ENCODE peak calls at places on chromosome 16, in seven cellular contexts. One of them, this sample, is unnamed.

GRCh38 chr16:89686520-89687091 is at the start of gene CDK10:
- DNase-seq in kidney epithelial cell: no peak
- DNase-seq in OCI-LY7: peak; percentile 87
- DNase-seq in psoas muscle: peak; percentile 90
- DNase-seq in ovary: peak; percentile 88
- DNase-seq in fibroblast of lung: peak; percentile 83
- DNase-seq in cardiac fibroblast: peak; percentile 90
- DNase-seq in this sample: peak; percentile 90

GRCh38 chr16:2808181-2808580 is 8.9 kb upstream of the PRSS21 start:
- DNase-seq in kidney epithelial cell: no peak
- DNase-seq in OCI-LY7: no peak
- DNase-seq in psoas muscle: no peak
- DNase-seq in ovary: no peak
- DNase-seq in fibroblast of lung: no peak
- DNase-seq in cardiac fibroblast: no peak
- DNase-seq in this sample: no peak

GRCh38 chr16:56252835-56253234 is 61.5 kb downstream of the GNAO1 start:
- DNase-seq in kidney epithelial cell: no peak
- DNase-seq in OCI-LY7: no peak
- DNase-seq in psoas muscle: peak; percentile 34
- DNase-seq in ovary: peak; percentile 15
- DNase-seq in fibroblast of lung: no peak
- DNase-seq in cardiac fibroblast: no peak
- DNase-seq in this sample: no peak

GRCh38 chr16:54923055-54923473 is 7.6 kb upstream of the IRX5 start:
- DNase-seq in kidney epithelial cell: no peak
- DNase-seq in OCI-LY7: no peak
- DNase-seq in psoas muscle: no peak
- DNase-seq in ovary: no peak
- DNase-seq in fibroblast of lung: no peak
- DNase-seq in cardiac fibroblast: no peak
- DNase-seq in this sample: no peak

GRCh38 chr16:88194397-88195020 is 188.2 kb upstream of the ZNF469 start:
- DNase-seq in kidney epithelial cell: no peak
- DNase-seq in OCI-LY7: no peak
- DNase-seq in psoas muscle: peak; percentile 41
- DNase-seq in ovary: peak; percentile 78
- DNase-seq in fibroblast of lung: peak; percentile 81
- DNase-seq in cardiac fibroblast: no peak
- DNase-seq in this sample: no peak

GRCh38 chr16:57538235-57538711 is 1.9 kb upstream of the CCDC102A start:
- DNase-seq in kidney epithelial cell: no peak
- DNase-seq in OCI-LY7: no peak
- DNase-seq in psoas muscle: no peak
- DNase-seq in ovary: no peak
- DNase-seq in fibroblast of lung: no peak
- DNase-seq in cardiac fibroblast: no peak
- DNase-seq in this sample: no peak

GRCh38 chr16:53713403-53714013 is 9.6 kb downstream of the FTO start:
- DNase-seq in kidney epithelial cell: no peak
- DNase-seq in OCI-LY7: no peak
- DNase-seq in psoas muscle: no peak
- DNase-seq in ovary: no peak
- DNase-seq in fibroblast of lung: no peak
- DNase-seq in cardiac fibroblast: peak; percentile 6
- DNase-seq in this sample: peak; percentile 40

GRCh38 chr16:81875461-81875860 is 96.4 kb downstream of the PLCG2 start:
- DNase-seq in kidney epithelial cell: no peak
- DNase-seq in OCI-LY7: no peak
- DNase-seq in psoas muscle: no peak
- DNase-seq in ovary: no peak
- DNase-seq in fibroblast of lung: no peak
- DNase-seq in cardiac fibroblast: no peak
- DNase-seq in this sample: no peak

GRCh38 chr16:71426069-71426879 is 15.6 kb downstream of the TLE7 start:
- DNase-seq in kidney epithelial cell: peak; percentile 51
- DNase-seq in OCI-LY7: no peak
- DNase-seq in psoas muscle: no peak
- DNase-seq in ovary: peak; percentile 25
- DNase-seq in fibroblast of lung: peak; percentile 84
- DNase-seq in cardiac fibroblast: peak; percentile 94
- DNase-seq in this sample: peak; percentile 75

GRCh38 chr16:78324649-78325274 is 225.3 kb downstream of the WWOX start:
- DNase-seq in kidney epithelial cell: no peak
- DNase-seq in OCI-LY7: no peak
- DNase-seq in psoas muscle: no peak
- DNase-seq in ovary: no peak
- DNase-seq in fibroblast of lung: peak; percentile 17
- DNase-seq in cardiac fibroblast: no peak
- DNase-seq in this sample: no peak

GRCh38 chr16:27566417-27566816 is 16.5 kb downstream of the KATNIP start:
- DNase-seq in kidney epithelial cell: no peak
- DNase-seq in OCI-LY7: no peak
- DNase-seq in psoas muscle: no peak
- DNase-seq in ovary: no peak
- DNase-seq in fibroblast of lung: no peak
- DNase-seq in cardiac fibroblast: no peak
- DNase-seq in this sample: no peak

GRCh38 chr16:78762222-78762621 is 662.8 kb downstream of the WWOX start:
- DNase-seq in kidney epithelial cell: no peak
- DNase-seq in OCI-LY7: no peak
- DNase-seq in psoas muscle: no peak
- DNase-seq in ovary: no peak
- DNase-seq in fibroblast of lung: no peak
- DNase-seq in cardiac fibroblast: no peak
- DNase-seq in this sample: no peak

DNA sequence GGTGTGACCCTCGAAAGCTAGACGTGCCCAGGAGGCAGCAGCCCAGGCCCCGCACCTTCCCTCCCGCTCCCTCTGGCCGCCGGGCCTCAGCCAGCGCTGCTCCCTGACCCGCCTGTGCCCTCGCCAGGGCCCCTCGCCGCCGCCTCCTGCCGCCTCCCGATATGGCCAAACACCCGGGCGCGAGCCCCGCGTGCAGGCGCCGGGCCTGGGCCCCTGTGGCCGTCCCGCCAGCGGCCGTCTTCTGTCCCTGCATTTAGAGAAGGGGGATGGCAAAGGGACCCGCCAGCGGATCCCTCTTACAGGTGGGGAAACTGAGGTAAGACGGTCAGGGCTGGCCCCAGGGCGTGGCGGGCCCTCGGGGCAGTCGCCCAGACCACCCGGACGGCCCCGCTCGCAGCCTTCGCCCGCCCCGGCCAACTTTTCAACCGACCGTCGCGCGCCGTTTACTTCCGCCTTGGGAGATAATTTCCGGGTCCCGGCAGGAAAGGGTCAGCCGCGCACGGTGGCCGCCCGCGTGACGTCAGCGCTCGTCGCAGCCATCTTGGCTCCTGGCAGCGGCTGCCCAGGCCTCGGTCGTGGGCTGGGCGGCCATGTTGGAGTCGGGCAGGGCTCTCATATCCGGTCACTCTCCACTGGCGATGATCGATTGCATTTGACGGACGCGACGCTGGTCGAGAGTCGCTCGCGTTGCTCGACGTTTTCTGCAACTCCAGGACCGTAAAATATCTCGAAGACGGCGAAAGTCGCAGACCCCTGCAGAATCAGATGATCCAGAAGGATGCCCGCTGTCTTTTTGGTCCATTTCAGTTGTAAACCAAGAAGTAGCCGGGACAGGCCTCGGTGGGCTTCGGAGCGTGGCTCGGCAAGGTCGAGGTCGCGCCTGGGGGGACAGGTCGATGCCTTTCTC is 7.1 kb upstream of the GNG13 start:
- DNase-seq in kidney epithelial cell: peak; percentile 65
- DNase-seq in OCI-LY7: peak; percentile 84
- DNase-seq in psoas muscle: peak; percentile 93
- DNase-seq in ovary: peak; percentile 89
- DNase-seq in fibroblast of lung: peak; percentile 88
- DNase-seq in cardiac fibroblast: peak; percentile 92
- DNase-seq in this sample: peak; percentile 91
- TF ChIP-seq CTCF in kidney epithelial cell: no peak
- TF ChIP-seq CTCF in OCI-LY7: no peak
- TF ChIP-seq CTCF in psoas muscle: no peak
- TF ChIP-seq CTCF in ovary: peak; percentile 16
- TF ChIP-seq CTCF in fibroblast of lung: no peak
- TF ChIP-seq CTCF in cardiac fibroblast: no peak
- TF ChIP-seq CTCF in this sample: no peak

GRCh38 chr16:9901-10665 is 43.3 kb downstream of the POLR3K start:
- DNase-seq in kidney epithelial cell: no peak
- DNase-seq in OCI-LY7: no peak
- DNase-seq in psoas muscle: no peak
- DNase-seq in ovary: no peak
- DNase-seq in fibroblast of lung: no peak
- DNase-seq in cardiac fibroblast: no peak
- DNase-seq in this sample: peak; percentile 14
- H3K4me3 ChIP-seq in kidney epithelial cell: peak overlapping the region; percentile 37
- H3K4me3 ChIP-seq in OCI-LY7: peak overlapping the region; percentile 53
- H3K4me3 ChIP-seq in psoas muscle: no peak overlapping the region
- H3K4me3 ChIP-seq in ovary: no peak overlapping the region
- H3K4me3 ChIP-seq in fibroblast of lung: no peak overlapping the region
- H3K4me3 ChIP-seq in cardiac fibroblast: peak overlapping the region; percentile 25
- H3K4me3 ChIP-seq in this sample: peak overlapping the region; percentile 38

DNA sequence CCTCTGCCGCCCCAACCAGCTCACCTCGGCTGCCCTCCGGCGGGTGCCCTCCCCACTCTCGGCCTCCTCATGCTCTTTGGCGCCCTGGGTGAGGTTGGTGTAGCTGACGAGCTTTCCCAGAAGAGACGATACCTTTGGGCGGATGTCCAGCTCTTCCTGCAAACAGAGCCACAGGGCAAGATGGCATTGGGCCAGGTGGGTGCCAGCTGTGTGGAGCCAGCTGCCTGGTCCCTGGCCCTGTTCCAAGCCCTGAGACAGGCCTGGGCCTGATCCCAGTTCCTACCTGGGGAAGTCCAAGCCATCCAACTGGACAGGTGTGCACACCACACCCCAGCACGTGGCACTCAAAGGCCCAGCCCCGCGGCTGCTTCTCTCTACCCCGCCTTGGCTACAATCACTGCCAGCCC is 6.9 kb downstream of the SLC12A4 start:
- DNase-seq in kidney epithelial cell: no peak
- DNase-seq in OCI-LY7: no peak
- DNase-seq in psoas muscle: peak; percentile 44
- DNase-seq in ovary: no peak
- DNase-seq in fibroblast of lung: no peak
- DNase-seq in cardiac fibroblast: no peak
- DNase-seq in this sample: no peak
- TF ChIP-seq CTCF in kidney epithelial cell: no peak
- TF ChIP-seq CTCF in OCI-LY7: no peak
- TF ChIP-seq CTCF in psoas muscle: no peak
- TF ChIP-seq CTCF in ovary: no peak
- TF ChIP-seq CTCF in fibroblast of lung: no peak
- TF ChIP-seq CTCF in cardiac fibroblast: no peak
- TF ChIP-seq CTCF in this sample: no peak

DNA sequence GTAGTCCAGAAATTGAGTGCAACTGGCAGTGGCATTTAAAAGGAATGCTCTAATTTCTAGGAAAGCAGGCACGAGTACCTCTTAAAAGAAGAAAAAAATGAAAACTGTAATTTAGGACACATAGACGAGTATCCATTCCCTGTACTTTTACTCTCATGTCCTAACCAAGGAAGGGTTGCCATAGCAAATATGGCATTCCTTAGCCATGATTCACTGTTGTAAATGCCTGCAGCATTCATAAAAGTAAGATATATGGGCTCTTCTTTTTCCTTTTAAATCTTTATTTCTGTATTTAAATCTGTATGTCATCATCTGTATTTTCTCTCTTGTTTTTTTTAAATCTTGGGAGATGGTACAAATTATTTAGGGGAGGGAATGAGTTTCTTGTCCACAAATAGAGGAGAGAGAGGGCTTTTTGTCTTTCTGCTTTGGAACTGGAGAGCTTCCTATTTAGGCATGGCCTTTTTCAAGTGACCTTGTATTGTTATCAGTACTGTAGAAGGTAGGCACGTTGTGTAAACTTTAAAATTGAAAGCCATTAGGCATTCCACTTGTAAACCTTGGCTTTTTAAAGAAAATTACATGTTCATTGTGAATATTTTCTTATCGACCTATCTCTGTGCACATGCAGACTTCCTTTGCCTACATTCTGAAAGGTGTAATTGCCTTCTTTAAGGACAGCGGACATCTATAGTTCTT is 50.0 kb downstream of the TENT4B start:
- DNase-seq in kidney epithelial cell: peak; percentile 90
- DNase-seq in OCI-LY7: no peak
- DNase-seq in psoas muscle: no peak
- DNase-seq in ovary: no peak
- DNase-seq in fibroblast of lung: peak; percentile 93
- DNase-seq in cardiac fibroblast: peak; percentile 96
- DNase-seq in this sample: peak; percentile 95
- H3K4me3 ChIP-seq in kidney epithelial cell: no peak overlapping the region
- H3K4me3 ChIP-seq in OCI-LY7: no peak overlapping the region
- H3K4me3 ChIP-seq in psoas muscle: no peak overlapping the region
- H3K4me3 ChIP-seq in ovary: no peak overlapping the region
- H3K4me3 ChIP-seq in fibroblast of lung: peak overlapping the region; percentile 15
- H3K4me3 ChIP-seq in cardiac fibroblast: no peak overlapping the region
- H3K4me3 ChIP-seq in this sample: peak overlapping the region; percentile 34

GRCh38 chr16:67865318-67865717 is 7.5 kb upstream of the EDC4 start:
- DNase-seq in kidney epithelial cell: no peak
- DNase-seq in OCI-LY7: peak; percentile 38
- DNase-seq in psoas muscle: peak; percentile 28
- DNase-seq in ovary: no peak
- DNase-seq in fibroblast of lung: peak; percentile 43
- DNase-seq in cardiac fibroblast: peak; percentile 55
- DNase-seq in this sample: peak; percentile 53
- TF ChIP-seq CTCF in kidney epithelial cell: peak; percentile 43
- TF ChIP-seq CTCF in OCI-LY7: peak; percentile 71
- TF ChIP-seq CTCF in psoas muscle: no peak
- TF ChIP-seq CTCF in ovary: no peak
- TF ChIP-seq CTCF in fibroblast of lung: peak; percentile 29
- TF ChIP-seq CTCF in cardiac fibroblast: peak; percentile 55
- TF ChIP-seq CTCF in this sample: peak; percentile 46

GRCh38 chr16:66549284-66550131 is at the start of gene TK2:
- DNase-seq in kidney epithelial cell: no peak
- DNase-seq in OCI-LY7: peak; percentile 43
- DNase-seq in psoas muscle: peak; percentile 75
- DNase-seq in ovary: peak; percentile 78
- DNase-seq in fibroblast of lung: peak; percentile 79
- DNase-seq in cardiac fibroblast: peak; percentile 73
- DNase-seq in this sample: peak; percentile 77

GRCh38 chr16:66551788-66552287 is 538 bp upstream of the CKLF start:
- DNase-seq in kidney epithelial cell: no peak
- DNase-seq in OCI-LY7: peak; percentile 26
- DNase-seq in psoas muscle: no peak
- DNase-seq in ovary: peak; percentile 30
- DNase-seq in fibroblast of lung: no peak
- DNase-seq in cardiac fibroblast: no peak
- DNase-seq in this sample: no peak

GRCh38 chr16:66552288-66553143 is at the start of gene CKLF:
- DNase-seq in kidney epithelial cell: peak; percentile 35
- DNase-seq in OCI-LY7: peak; percentile 93
- DNase-seq in psoas muscle: peak; percentile 89
- DNase-seq in ovary: peak; percentile 86
- DNase-seq in fibroblast of lung: peak; percentile 87
- DNase-seq in cardiac fibroblast: peak; percentile 89
- DNase-seq in this sample: peak; percentile 90

GRCh38 chr16:66553223-66553622 is 847 bp downstream of the CKLF start:
- DNase-seq in kidney epithelial cell: no peak
- DNase-seq in OCI-LY7: peak; percentile 29
- DNase-seq in psoas muscle: no peak
- DNase-seq in ovary: no peak
- DNase-seq in fibroblast of lung: no peak
- DNase-seq in cardiac fibroblast: peak; percentile 19
- DNase-seq in this sample: no peak

GRCh38 chr16:66551362-66551761 is 1.0 kb upstream of the CKLF start:
- DNase-seq in kidney epithelial cell: no peak
- DNase-seq in OCI-LY7: peak; percentile 82
- DNase-seq in psoas muscle: peak; percentile 35
- DNase-seq in ovary: peak; percentile 22
- DNase-seq in fibroblast of lung: no peak
- DNase-seq in cardiac fibroblast: peak; percentile 18
- DNase-seq in this sample: peak; percentile 10
- H3K4me3 ChIP-seq in kidney epithelial cell: no peak overlapping the region
- H3K4me3 ChIP-seq in OCI-LY7: peak overlapping the region; percentile 75
- H3K4me3 ChIP-seq in psoas muscle: peak overlapping the region; percentile 68
- H3K4me3 ChIP-seq in ovary: no peak overlapping the region
- H3K4me3 ChIP-seq in fibroblast of lung: no peak overlapping the region
- H3K4me3 ChIP-seq in cardiac fibroblast: no peak overlapping the region
- H3K4me3 ChIP-seq in this sample: no peak overlapping the region

This sample was measured in fibroblast of pulmonary artery.